ENCODE peak calls at places on chromosomes 5 and 9, in nine cellular contexts. N is bronchial epithelial cell, U is left lung, K is neural crest cell, R is dorsolateral prefrontal cortex, A is AG04450, Z is WTC11, O is IMR-90, S is endothelial cell. T is an unnamed sample.

GRCh38 chr5:56508249-56508648 is 275.1 kb upstream of the ANKRD55 start:
- DNase-seq in N (no peak), Z (no peak), A (no peak), K (no peak), U (no peak), S (no peak), O (no peak), R (no peak), T (no peak)

GRCh38 chr5:41087461-41087860 is 16.3 kb upstream of the MROH2B start:
- DNase-seq in K (no peak), S (no peak), R (no peak), A (peak; percentile 60), U (no peak), N (peak; percentile 39), O (peak; percentile 96), Z (no peak), T (no peak)

GRCh38 chr9:101028346-101029299 is at the start of gene PLPPR1:
- DNase-seq in K (peak; percentile 72), A (no peak), Z (peak; percentile 77), N (peak; percentile 49), U (peak; percentile 86), R (peak; percentile 74), S (peak; percentile 66), O (peak; percentile 3), T (peak; percentile 75)

GRCh38 chr5:68368280-68368679 is 152.7 kb downstream of the PIK3R1 start:
- DNase-seq in K (no peak), U (no peak), R (no peak), A (no peak), S (no peak), N (peak; percentile 44), O (peak; percentile 2), Z (no peak), T (no peak)

GRCh38 chr5:145495741-145496140 is 339.4 kb downstream of the PRELID2 start:
- DNase-seq in R (no peak), U (no peak), O (peak; percentile 94), N (peak; percentile 89), A (peak; percentile 61), Z (no peak), K (no peak), S (no peak), T (no peak)

GRCh38 chr5:58358436-58358835 is 101.5 kb downstream of the PLK2 start:
- DNase-seq in U (no peak), O (no peak), R (no peak), N (no peak), A (no peak), K (no peak), S (no peak), Z (no peak), T (no peak)

GRCh38 chr9:13151489-13151888 is 128.0 kb downstream of the MPDZ start:
- DNase-seq in A (no peak), R (no peak), Z (no peak), U (no peak), K (no peak), O (no peak), N (no peak), S (no peak), T (no peak)

GRCh38 chr5:159061186-159061796 is 38.4 kb downstream of the EBF1 start:
- DNase-seq in N (peak; percentile 43), Z (no peak), U (peak; percentile 65), A (no peak), R (no peak), K (peak; percentile 39), S (no peak), O (peak; percentile 78), T (no peak)

GRCh38 chr5:1975406-1975715 is 92.6 kb upstream of the IRX4 start:
- DNase-seq in U (no peak), S (no peak), A (no peak), O (no peak), Z (no peak), K (no peak), R (no peak), N (no peak), T (no peak)

GRCh38 chr5:1974081-1974480 is 91.4 kb upstream of the IRX4 start:
- DNase-seq in O (no peak), K (no peak), R (no peak), U (no peak), Z (no peak), A (no peak), N (no peak), S (no peak), T (no peak)

GRCh38 chr5:1973391-1974013 is 90.8 kb upstream of the IRX4 start:
- DNase-seq in U (no peak), Z (no peak), A (no peak), N (no peak), S (no peak), R (no peak), K (no peak), O (no peak), T (no peak)

GRCh38 chr5:1974501-1975405 is 92.0 kb upstream of the IRX4 start:
- DNase-seq in S (no peak), A (no peak), Z (no peak), R (no peak), K (no peak), U (no peak), O (no peak), N (no peak), T (no peak)

GRCh38 chr5:1975898-1976765 is 93.4 kb upstream of the IRX4 start:
- DNase-seq in S (no peak), O (no peak), U (no peak), N (no peak), Z (no peak), A (no peak), K (no peak), R (no peak), T (no peak)
- TF ChIP-seq CTCF in S (no peak), O (no peak), U (no peak), N (no peak), Z (no peak), A (no peak), K (no peak), R (peak; percentile 12), T (peak; percentile 10)

GRCh38 chr9:89869774-89870173 is 265.0 kb downstream of the GADD45G start:
- DNase-seq in N (no peak), U (no peak), R (no peak), O (no peak), A (no peak), Z (no peak), K (no peak), S (no peak), T (no peak)
- TF ChIP-seq CTCF in N (no peak), U (no peak), R (no peak), O (no peak), A (no peak), Z (no peak), K (no peak), S (no peak), T (no peak)

GRCh38 chr5:120510994-120511686 is 47.0 kb downstream of the PRR16 start:
- DNase-seq in U (no peak), R (no peak), S (no peak), N (no peak), O (no peak), Z (no peak), A (no peak), K (no peak), T (no peak)

GRCh38 chr5:120510098-120510634 is 46.1 kb downstream of the PRR16 start:
- DNase-seq in N (no peak), O (no peak), U (no peak), S (no peak), A (no peak), R (no peak), Z (no peak), K (no peak), T (no peak)

GRCh38 chr5:120516799-120517198 is 52.7 kb downstream of the PRR16 start:
- DNase-seq in R (no peak), N (no peak), K (no peak), Z (no peak), O (peak; percentile 63), S (no peak), U (no peak), A (no peak), T (no peak)

GRCh38 chr5:120512068-120512467 is 48.0 kb downstream of the PRR16 start:
- DNase-seq in A (no peak), U (no peak), R (no peak), O (no peak), N (no peak), Z (peak; percentile 36), S (no peak), K (no peak), T (no peak)

DNA sequence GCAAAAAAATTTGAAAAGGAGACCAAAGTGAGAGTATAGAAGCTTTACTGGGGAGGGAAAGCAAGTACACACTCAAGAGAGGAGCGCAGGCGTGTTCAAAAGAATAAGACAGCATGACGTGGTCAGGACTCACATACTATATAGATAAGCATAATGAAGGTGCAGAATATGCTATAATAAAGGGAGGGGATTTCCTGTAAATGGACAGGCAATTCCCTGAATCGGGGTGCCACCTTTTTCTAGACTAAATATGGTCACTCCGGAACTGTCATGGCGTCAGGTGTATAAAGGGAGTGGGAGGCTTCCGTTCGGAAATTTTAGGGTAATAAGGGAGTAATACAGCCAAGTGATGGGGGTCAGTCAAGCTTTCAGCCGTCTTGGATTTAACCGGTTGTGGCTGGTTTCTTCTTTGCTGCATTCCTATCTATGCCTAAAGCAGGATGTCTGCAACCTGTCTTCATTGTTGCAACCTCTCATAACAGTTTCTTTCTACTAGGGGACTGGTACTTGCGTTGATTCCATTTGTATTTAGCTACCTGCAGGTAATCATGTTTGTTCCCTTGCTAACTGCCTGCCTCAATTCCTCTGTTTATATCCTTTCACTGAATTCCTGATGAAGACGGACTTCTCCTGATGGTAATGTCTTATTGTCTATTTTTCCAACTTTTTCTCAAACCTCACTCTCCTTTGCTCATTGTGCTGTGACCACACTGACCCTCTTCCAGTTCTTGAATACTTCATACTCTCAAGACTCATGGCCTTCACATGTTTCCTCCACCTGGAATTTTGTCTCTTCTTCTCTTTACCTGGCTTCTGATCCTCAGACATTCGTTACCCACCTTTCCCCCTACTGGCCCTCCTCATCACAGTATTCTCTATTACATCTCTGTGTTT is 48.9 kb downstream of the PRR16 start:
- DNase-seq in O (no peak), Z (no peak), S (no peak), U (no peak), N (no peak), K (no peak), A (no peak), R (no peak), T (no peak)
- TF ChIP-seq CTCF in O (no peak), Z (no peak), S (no peak), U (no peak), N (no peak), K (no peak), A (no peak), R (no peak), T (no peak)

GRCh38 chr5:91381134-91381773 is 1.9 kb downstream of the ARRDC3 start:
- DNase-seq in O (no peak), K (no peak), Z (no peak), N (no peak), A (no peak), U (no peak), R (no peak), S (no peak), T (no peak)

GRCh38 chr5:91378683-91379601 is 4.2 kb downstream of the ARRDC3 start:
- DNase-seq in R (no peak), K (no peak), Z (no peak), S (no peak), N (no peak), U (no peak), A (no peak), O (no peak), T (no peak)

GRCh38 chr5:91381774-91382492 is 1.2 kb downstream of the ARRDC3 start:
- DNase-seq in R (peak; percentile 59), K (peak; percentile 48), N (peak; percentile 81), Z (peak; percentile 79), O (peak; percentile 89), S (peak; percentile 61), A (peak; percentile 55), U (no peak), T (peak; percentile 51)

GRCh38 chr5:91380491-91381133 is 2.5 kb downstream of the ARRDC3 start:
- DNase-seq in S (peak; percentile 96), Z (peak; percentile 100), U (peak; percentile 99), K (peak; percentile 92), N (peak; percentile 87), O (peak; percentile 91), A (peak; percentile 73), R (peak; percentile 99), T (peak; percentile 97)

DNA sequence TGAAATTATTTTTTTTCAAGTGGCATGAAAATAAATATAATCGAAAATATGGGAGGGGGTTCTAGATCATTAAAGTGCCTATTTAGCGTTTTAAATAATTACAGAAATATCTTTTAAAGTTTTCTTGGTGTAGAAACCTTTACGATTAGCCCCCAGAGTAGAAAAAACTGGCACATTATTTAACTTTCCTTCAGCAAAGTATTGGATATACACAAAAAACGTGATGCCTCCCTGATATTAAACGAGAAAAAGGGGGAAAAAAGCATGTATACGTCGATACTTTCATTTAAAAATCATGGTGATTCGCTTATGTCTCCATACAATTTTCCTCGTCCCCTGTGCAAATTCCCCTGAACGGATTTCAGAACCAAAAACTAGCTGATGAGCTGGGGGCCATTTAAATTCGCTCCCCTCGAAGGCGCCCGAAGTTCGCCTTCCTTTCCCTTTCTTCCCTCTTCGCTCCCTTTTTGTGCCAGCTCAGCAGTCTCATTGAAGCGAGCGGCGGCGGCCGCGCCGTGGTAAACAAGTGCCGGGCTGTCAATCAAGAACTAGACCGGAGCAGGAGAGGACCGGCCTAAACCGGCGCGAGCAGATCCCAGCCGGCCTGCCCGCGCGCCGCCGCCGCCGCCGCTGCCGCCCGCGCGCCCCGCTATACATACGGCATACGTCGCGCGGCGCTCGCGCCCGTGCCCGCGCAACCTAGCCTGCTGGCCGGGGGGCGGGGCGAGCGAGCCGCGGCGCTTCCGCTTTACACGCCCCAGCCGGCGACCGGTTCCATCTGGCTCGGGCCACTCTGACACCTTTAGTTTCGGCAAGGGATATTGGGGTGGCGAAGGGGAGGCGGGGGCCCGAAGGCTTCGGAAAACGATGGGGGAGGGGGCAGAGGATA is 3.3 kb downstream of the ARRDC3 start:
- DNase-seq in K (peak; percentile 85), Z (peak; percentile 95), U (peak; percentile 99), N (peak; percentile 74), O (peak; percentile 84), S (peak; percentile 97), A (peak; percentile 59), R (peak; percentile 88), T (peak; percentile 95)
- TF ChIP-seq CTCF in K (no peak), Z (no peak), U (no peak), N (no peak), O (no peak), S (no peak), A (no peak), R (no peak), T (no peak)